ENCODE peak calls at places on chromosome 15, in eight cellular contexts. M, P, C, U, H, E, Y and O are unnamed samples.

GRCh38 chr15:72724028-72724427 is 38.0 kb downstream of the BBS4 start:
- DNase-seq in M (no peak), P (no peak), C (no peak), U (no peak), H (no peak), E (no peak), Y (no peak), O (no peak)

GRCh38 chr15:35090104-35090807 is 5.2 kb upstream of the NANOGP8 start:
- DNase-seq in M (no peak), P (no peak), C (no peak), U (no peak), H (no peak), E (no peak), Y (no peak), O (no peak)

GRCh38 chr15:73991726-73992593 is at the start of gene STOML1:
- DNase-seq in M (peak; percentile 95), P (peak; percentile 97), C (peak; percentile 94), U (peak; percentile 82), H (peak; percentile 99), E (peak; percentile 94), Y (peak; percentile 95), O (peak; percentile 94)

GRCh38 chr15:100405179-100405578 is 63.4 kb upstream of the ADAMTS17 start:
- DNase-seq in M (no peak), P (no peak), C (no peak), U (no peak), H (no peak), E (no peak), Y (no peak), O (no peak)

GRCh38 chr15:55829826-55830225 is 86.9 kb upstream of the PRTG start:
- DNase-seq in M (peak; percentile 69), P (no peak), C (no peak), U (peak; percentile 8), H (no peak), E (no peak), Y (no peak), O (peak; percentile 4)

GRCh38 chr15:74642724-74643367 is 27.2 kb downstream of the CLK3 start:
- DNase-seq in M (peak; percentile 12), P (no peak), C (no peak), U (no peak), H (peak; percentile 85), E (peak; percentile 31), Y (no peak), O (no peak)

GRCh38 chr15:25089577-25089976 is 134.8 kb downstream of the SNRPN start:
- DNase-seq in M (no peak), P (no peak), C (no peak), U (no peak), H (peak; percentile 25), E (no peak), Y (no peak), O (no peak)

GRCh38 chr15:95192923-95193322 is 961.6 kb downstream of the MCTP2 start:
- DNase-seq in M (no peak), P (no peak), C (no peak), U (no peak), H (no peak), E (no peak), Y (no peak), O (no peak)

DNA sequence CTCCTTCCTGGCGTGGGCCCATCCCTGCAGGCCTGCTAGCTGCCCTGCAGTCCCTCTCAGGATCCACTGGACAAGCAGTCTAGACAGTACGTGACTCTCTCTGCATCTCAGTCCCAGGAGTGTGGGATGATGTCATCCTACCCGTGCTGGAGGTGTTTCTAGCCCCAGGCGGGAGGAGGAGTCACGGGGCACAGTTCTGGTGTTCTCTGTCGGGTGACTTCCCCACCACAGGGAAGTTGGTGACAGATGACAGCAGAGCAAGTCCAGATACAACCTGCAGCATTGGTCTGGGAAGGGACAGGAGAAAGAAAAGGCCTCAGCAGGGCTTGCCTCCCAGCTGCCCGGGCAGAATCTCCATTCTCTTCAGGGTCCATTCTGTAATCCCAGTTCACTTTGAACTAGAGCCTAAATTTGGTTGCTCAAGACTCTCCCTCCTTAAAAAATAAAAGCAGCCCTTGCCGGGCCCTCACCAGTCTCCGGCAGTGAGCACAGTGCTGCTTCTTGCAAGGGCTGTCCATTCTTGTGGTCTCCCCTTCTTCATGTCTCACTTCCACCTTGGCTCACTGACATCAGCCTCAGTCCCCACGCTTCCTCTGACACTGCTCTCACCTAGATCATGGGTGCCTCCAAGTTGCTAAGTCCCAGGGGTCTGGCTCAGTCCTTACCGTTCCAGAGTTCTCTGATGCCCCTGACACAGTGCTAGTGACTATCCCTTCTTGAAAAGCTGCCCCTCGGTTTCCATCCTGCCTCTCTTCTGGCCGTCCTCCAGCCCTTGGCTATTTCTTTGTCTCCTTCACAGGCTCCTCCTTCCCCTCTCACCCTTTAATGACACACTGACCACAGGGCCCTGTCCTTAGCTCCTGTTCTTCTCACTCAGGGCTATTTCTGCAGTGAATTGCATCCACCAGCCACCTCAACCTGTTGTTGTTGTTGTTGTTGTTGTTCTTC is 30.8 kb downstream of the SLC28A1 start:
- DNase-seq in M (peak; percentile 95), P (peak; percentile 10), C (peak; percentile 87), U (no peak), H (peak; percentile 67), E (peak; percentile 83), Y (peak; percentile 89), O (peak; percentile 88)
- TF ChIP-seq CTCF in M (no peak), P (no peak), C (no peak), U (no peak), H (no peak), E (no peak), Y (no peak), O (no peak)

DNA sequence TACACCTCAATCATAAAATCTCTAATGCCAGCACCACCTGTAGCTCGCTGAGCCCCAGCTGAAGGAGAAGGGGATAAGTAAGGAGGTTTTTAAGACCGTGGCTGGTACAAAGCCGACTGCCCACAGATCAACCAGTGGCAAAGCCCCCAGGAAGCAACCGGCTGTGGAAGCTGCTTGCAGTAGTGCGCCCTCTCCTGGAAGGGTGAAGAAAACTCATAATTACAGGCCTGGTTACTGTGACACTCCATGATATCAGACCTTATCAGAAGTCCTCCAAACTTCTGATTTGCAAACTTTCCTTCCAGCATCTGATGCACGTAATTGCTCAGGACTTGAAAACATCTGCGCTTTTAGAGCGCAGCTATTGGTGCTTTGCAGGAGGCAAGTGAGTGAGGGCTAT is 63.1 kb upstream of the MCTP2 start:
- DNase-seq in M (peak; percentile 13), P (no peak), C (no peak), U (no peak), H (no peak), E (no peak), Y (peak; percentile 21), O (peak; percentile 20)
- TF ChIP-seq CTCF in M (peak; percentile 36), P (peak; percentile 40), C (no peak), U (peak; percentile 54), H (peak; percentile 68), E (no peak), Y (no peak), O (peak; percentile 54)

GRCh38 chr15:88623632-88624031 is 2.5 kb downstream of the AEN start:
- DNase-seq in M (no peak), P (no peak), C (peak; percentile 48), U (no peak), H (no peak), E (no peak), Y (no peak), O (no peak)

GRCh38 chr15:88622605-88622975 is 1.4 kb downstream of the AEN start:
- DNase-seq in M (no peak), P (peak; percentile 47), C (peak; percentile 13), U (no peak), H (no peak), E (no peak), Y (no peak), O (no peak)

GRCh38 chr15:88624971-88625290 is 3.8 kb downstream of the AEN start:
- DNase-seq in M (no peak), P (no peak), C (peak; percentile 43), U (no peak), H (no peak), E (no peak), Y (no peak), O (no peak)

GRCh38 chr15:88623061-88623460 is 1.9 kb downstream of the AEN start:
- DNase-seq in M (peak; percentile 97), P (no peak), C (peak; percentile 64), U (peak; percentile 43), H (no peak), E (peak; percentile 63), Y (no peak), O (peak; percentile 87)

DNA sequence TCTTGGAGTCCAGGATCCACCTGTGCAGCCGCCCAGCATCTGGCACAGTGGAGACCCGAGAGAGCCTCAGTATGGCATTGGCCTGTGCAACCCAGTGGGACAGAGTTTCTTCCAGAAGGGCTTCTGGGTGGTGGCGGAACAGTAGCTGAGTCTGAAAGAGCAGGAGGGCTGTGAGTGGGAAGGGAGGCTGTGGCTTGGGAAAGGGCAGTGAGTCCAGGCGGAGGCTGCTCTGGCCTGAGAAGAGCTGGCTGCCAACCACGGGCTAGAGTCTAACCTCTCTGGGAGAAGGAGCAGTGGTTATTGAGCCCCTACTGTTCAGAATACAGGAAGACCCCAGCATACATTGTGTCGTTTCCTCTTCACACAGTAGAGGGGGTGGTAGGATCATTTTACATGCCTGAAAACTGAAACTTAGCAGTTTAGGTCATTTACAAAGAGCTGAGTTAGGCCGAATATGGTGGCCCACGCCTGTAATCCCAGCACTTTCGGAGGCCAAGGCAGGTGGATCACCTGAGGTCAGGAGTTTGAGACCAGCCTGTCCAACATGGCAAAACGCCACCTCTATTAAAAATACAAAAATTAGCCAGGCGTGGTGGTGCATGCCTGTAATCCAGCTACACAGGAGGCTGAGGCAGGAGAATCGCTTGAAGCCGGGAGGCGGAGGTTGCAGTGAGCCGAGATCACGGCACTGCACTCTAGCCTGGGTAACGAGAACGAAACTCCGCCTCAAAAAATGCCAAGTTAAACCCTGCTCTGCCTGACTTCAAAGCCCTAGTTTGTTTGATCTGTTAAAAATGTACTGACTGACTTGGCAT is 3.2 kb downstream of the AEN start:
- DNase-seq in M (no peak), P (peak; percentile 77), C (peak; percentile 56), U (peak; percentile 47), H (no peak), E (peak; percentile 72), Y (peak; percentile 70), O (peak; percentile 55)
- TF ChIP-seq CTCF in M (peak; percentile 14), P (peak; percentile 85), C (peak; percentile 26), U (peak; percentile 61), H (peak; percentile 60), E (peak; percentile 52), Y (peak; percentile 65), O (peak; percentile 75)

GRCh38 chr15:77659350-77660321 is 26.9 kb upstream of the LINGO1 start:
- DNase-seq in M (peak; percentile 42), P (no peak), C (no peak), U (no peak), H (peak; percentile 89), E (peak; percentile 50), Y (peak; percentile 75), O (peak; percentile 76)
- TF ChIP-seq CTCF in M (peak; percentile 38), P (no peak), C (no peak), U (peak; percentile 48), H (peak; percentile 86), E (peak; percentile 37), Y (peak; percentile 34), O (peak; percentile 66)